ENCODE peak calls at places on chromosomes 5 and 9, in six cellular contexts. A, S, G, N, Q and Y are unnamed samples.

GRCh38 chr9:116285320-116285719 is 131.7 kb downstream of the PAPPA start:
- DNase-seq in S (no peak), G (no peak), N (no peak), A (no peak), Q (no peak), Y (no peak)

GRCh38 chr9:92986175-92987110 is 39.1 kb downstream of the FGD3 start:
- DNase-seq in S (no peak), N (no peak), A (peak), G (no peak), Q (no peak), Y (no peak)

GRCh38 chr5:177232761-177233160 is 70.8 kb downstream of the RAB24 start:
- DNase-seq in A (peak), S (peak), N (no peak), G (no peak), Q (no peak), Y (no peak)

GRCh38 chr5:27568811-27569210 is 530.4 kb upstream of the CDH9 start:
- DNase-seq in N (no peak), A (no peak), Q (no peak), G (no peak), S (no peak), Y (no peak)

GRCh38 chr9:95313010-95313498 is 4.5 kb downstream of the FANCC start:
- DNase-seq in G (no peak), N (no peak), Q (no peak), S (no peak), A (peak), Y (peak)

GRCh38 chr9:2043881-2044462 is 28.8 kb downstream of the SMARCA2 start:
- DNase-seq in Q (no peak), N (no peak), A (no peak), G (no peak), S (no peak), Y (no peak)

GRCh38 chr5:177005619-177006264 is 837 bp downstream of the UIMC1 start:
- DNase-seq in G (peak), S (no peak), Q (peak), N (peak), A (peak), Y (no peak)

GRCh38 chr9:33919276-33919897 is 102.4 kb downstream of the UBE2R2 start:
- DNase-seq in S (no peak), N (no peak), A (no peak), Q (no peak), G (no peak), Y (no peak)